ENCODE peak calls at places on chromosomes 5 and 9, in six cellular contexts. One of them, this sample, is unnamed.

GRCh38 chr9:23829580-23830458 is 3.8 kb upstream of the ELAVL2 start:
- DNase-seq in left lobe of liver: no peak
- DNase-seq in cardiac muscle cell: peak; percentile 77
- DNase-seq in frontal cortex: no peak
- DNase-seq in fibroblast of villous mesenchyme: peak; percentile 9
- DNase-seq in NCI-H2171 treated with DMSO at 0.1 percent for 48 hours: no peak
- DNase-seq in this sample: no peak

GRCh38 chr9:98215821-98216220 is 23.4 kb upstream of the CORO2A start:
- DNase-seq in fibroblast of villous mesenchyme: no peak
- DNase-seq in NCI-H2171 treated with DMSO at 0.1 percent for 48 hours: no peak
- DNase-seq in frontal cortex: no peak
- DNase-seq in left lobe of liver: no peak
- DNase-seq in cardiac muscle cell: peak; percentile 40
- DNase-seq in this sample: no peak

GRCh38 chr5:149893403-149893931 is 51.1 kb downstream of the PDE6A start:
- DNase-seq in left lobe of liver: no peak
- DNase-seq in NCI-H2171 treated with DMSO at 0.1 percent for 48 hours: no peak
- DNase-seq in cardiac muscle cell: no peak
- DNase-seq in fibroblast of villous mesenchyme: no peak
- DNase-seq in frontal cortex: no peak
- DNase-seq in this sample: no peak

GRCh38 chr5:128007939-128008338 is 75.6 kb upstream of the SLC12A2 start:
- DNase-seq in cardiac muscle cell: no peak
- DNase-seq in frontal cortex: no peak
- DNase-seq in NCI-H2171 treated with DMSO at 0.1 percent for 48 hours: no peak
- DNase-seq in fibroblast of villous mesenchyme: no peak
- DNase-seq in left lobe of liver: no peak
- DNase-seq in this sample: no peak

GRCh38 chr5:10592598-10592997 is 28.7 kb downstream of the ANKRD33B start:
- DNase-seq in fibroblast of villous mesenchyme: no peak
- DNase-seq in left lobe of liver: no peak
- DNase-seq in cardiac muscle cell: no peak
- DNase-seq in frontal cortex: no peak
- DNase-seq in NCI-H2171 treated with DMSO at 0.1 percent for 48 hours: peak; percentile 42
- DNase-seq in this sample: no peak

GRCh38 chr9:16869140-16869903 is 1.1 kb downstream of the BNC2 start:
- DNase-seq in NCI-H2171 treated with DMSO at 0.1 percent for 48 hours: peak; percentile 18
- DNase-seq in fibroblast of villous mesenchyme: peak; percentile 70
- DNase-seq in left lobe of liver: no peak
- DNase-seq in cardiac muscle cell: peak; percentile 28
- DNase-seq in frontal cortex: no peak
- DNase-seq in this sample: no peak

GRCh38 chr5:55188656-55189380 is 15.8 kb upstream of the CDC20B start:
- DNase-seq in cardiac muscle cell: no peak
- DNase-seq in NCI-H2171 treated with DMSO at 0.1 percent for 48 hours: no peak
- DNase-seq in frontal cortex: no peak
- DNase-seq in fibroblast of villous mesenchyme: no peak
- DNase-seq in left lobe of liver: no peak
- DNase-seq in this sample: no peak

GRCh38 chr9:137406876-137407589 is 15.9 kb downstream of the EXD3 start:
- DNase-seq in frontal cortex: peak; percentile 94
- DNase-seq in left lobe of liver: peak; percentile 63
- DNase-seq in NCI-H2171 treated with DMSO at 0.1 percent for 48 hours: peak; percentile 65
- DNase-seq in cardiac muscle cell: peak; percentile 87
- DNase-seq in fibroblast of villous mesenchyme: peak; percentile 59
- DNase-seq in this sample: no peak

GRCh38 chr9:16001856-16002255 is 449.0 kb downstream of the CCDC171 start:
- DNase-seq in frontal cortex: no peak
- DNase-seq in fibroblast of villous mesenchyme: no peak
- DNase-seq in left lobe of liver: no peak
- DNase-seq in NCI-H2171 treated with DMSO at 0.1 percent for 48 hours: no peak
- DNase-seq in cardiac muscle cell: no peak
- DNase-seq in this sample: no peak

This sample was measured in osteocyte.